ENCODE peak calls at places on chromosome 12, in six cellular contexts. M is A549, Z is K562, F is HepG2, Q is endothelial cell of umbilical vein, C is GM12878. O is an unnamed sample.

GRCh38 chr12:62660763-62661162 is 194.1 kb downstream of the MON2 start:
- DNase-seq in M (peak; percentile 14), Z (no peak), F (no peak), Q (peak; percentile 84), C (no peak), O (no peak)

GRCh38 chr12:124819525-124819924 is 44.1 kb downstream of the SCARB1 start:
- DNase-seq in M (no peak), Z (no peak), F (no peak), Q (no peak), C (no peak), O (no peak)

GRCh38 chr12:28313631-28314030 is 123.4 kb downstream of the CCDC91 start:
- DNase-seq in M (no peak), Z (no peak), F (no peak), Q (peak; percentile 78), C (no peak), O (peak; percentile 21)

GRCh38 chr12:43968736-43969135 is 132.9 kb downstream of the TMEM117 start:
- DNase-seq in M (no peak), Z (no peak), F (no peak), Q (no peak), C (no peak), O (no peak)

GRCh38 chr12:51976376-51977160 is 25.1 kb downstream of the ACVR1B start:
- DNase-seq in M (peak; percentile 79), Z (no peak), F (peak; percentile 92), Q (peak; percentile 65), C (no peak), O (peak; percentile 87)

GRCh38 chr12:58502236-58502635 is 418.1 kb downstream of the LRIG3 start:
- DNase-seq in M (no peak), Z (no peak), F (no peak), Q (peak; percentile 38), C (no peak), O (no peak)

GRCh38 chr12:75725505-75726120 is 214.2 kb upstream of the KRR1 start:
- DNase-seq in M (peak; percentile 80), Z (no peak), F (no peak), Q (peak; percentile 54), C (no peak), O (no peak)

GRCh38 chr12:92942905-92943304 is 13.8 kb upstream of the EEA1 start:
- DNase-seq in M (no peak), Z (no peak), F (no peak), Q (no peak), C (no peak), O (no peak)

GRCh38 chr12:90989617-90990232 is 15.0 kb downstream of the EPYC start:
- DNase-seq in M (no peak), Z (no peak), F (no peak), Q (no peak), C (no peak), O (no peak)

GRCh38 chr12:25257590-25258324 is 7.0 kb upstream of the KRAS start:
- DNase-seq in M (no peak), Z (no peak), F (peak; percentile 73), Q (no peak), C (no peak), O (no peak)
- TF ChIP-seq MYC in M (no peak), Z (no peak), F (no peak), Q (no peak), C (no peak), O (no peak)

GRCh38 chr12:12811343-12811742 is 1.8 kb upstream of the DDX47 start:
- DNase-seq in M (no peak), Z (no peak), F (no peak), Q (no peak), C (no peak), O (no peak)

GRCh38 chr12:12804432-12804886 is 8.7 kb upstream of the DDX47 start:
- DNase-seq in M (peak; percentile 88), Z (no peak), F (peak; percentile 36), Q (peak; percentile 68), C (no peak), O (no peak)

GRCh38 chr12:12806784-12807516 is 6.2 kb upstream of the DDX47 start:
- DNase-seq in M (no peak), Z (no peak), F (no peak), Q (peak; percentile 24), C (no peak), O (no peak)

GRCh38 chr12:12810507-12811143 is 2.5 kb upstream of the DDX47 start:
- DNase-seq in M (no peak), Z (no peak), F (no peak), Q (no peak), C (no peak), O (no peak)

GRCh38 chr12:12807970-12808702 is 5.0 kb upstream of the DDX47 start:
- DNase-seq in M (no peak), Z (no peak), F (no peak), Q (peak; percentile 95), C (peak; percentile 80), O (peak; percentile 85)
- H3K4me3 ChIP-seq in M (no peak overlapping the region), Z (no peak overlapping the region), F (peak overlapping the region; percentile 12), Q (no peak overlapping the region), C (peak overlapping the region; percentile 11), O (no peak overlapping the region)

GRCh38 chr12:111462134-111462821 is 56.6 kb downstream of the SH2B3 start:
- DNase-seq in M (no peak), Z (no peak), F (no peak), Q (no peak), C (no peak), O (peak; percentile 50)
- TF ChIP-seq MYC in M (no peak), Z (no peak), F (no peak), Q (no peak), C (no peak), O (no peak)

GRCh38 chr12:120795441-120796178 is 70.0 kb downstream of the ACADS start:
- DNase-seq in M (no peak), Z (no peak), F (no peak), Q (no peak), C (no peak), O (no peak)
- H3K4me3 ChIP-seq in M (no peak overlapping the region), Z (no peak overlapping the region), F (no peak overlapping the region), Q (no peak overlapping the region), C (no peak overlapping the region), O (no peak overlapping the region)

GRCh38 chr12:13275366-13275765 is 78.8 kb downstream of the EMP1 start:
- DNase-seq in M (no peak), Z (no peak), F (no peak), Q (peak; percentile 86), C (no peak), O (no peak)
- TF ChIP-seq MYC in M (no peak), Z (no peak), F (no peak), Q (no peak), C (no peak), O (no peak)

O was measured in NB4.